ENCODE peak calls at places on chromosomes 4 and X, in nine cellular contexts. G is pons, A is T follicular helper cell, Z is HCEC 1CT, F is NAMALWA, B is glutamatergic neuron, K is PC-3, V is NCI-H510A treated with DMSO at 0.1 percent for 48 hours, Y is substantia nigra. W is an unnamed sample.

GRCh38 chr4:36439556-36439955 is 158.1 kb downstream of the DTHD1 start:
- DNase-seq in G (no peak), A (no peak), Z (no peak), F (no peak), B (no peak), K (no peak), V (no peak), Y (no peak), W (no peak)

GRCh38 chrX:129876734-129877395 is 29.1 kb upstream of the UTP14A start:
- DNase-seq in G (no peak), A (no peak), Z (peak), F (peak), B (no peak), K (peak), V (peak), Y (no peak), W (no peak)

GRCh38 chr4:3724319-3725231 is 41.6 kb upstream of the ADRA2C start:
- DNase-seq in G (no peak), A (no peak), Z (no peak), F (no peak), B (no peak), K (no peak), V (no peak), Y (no peak), W (no peak)

GRCh38 chr4:80912350-80912749 is 118.2 kb upstream of the BMP3 start:
- DNase-seq in G (no peak), A (no peak), Z (no peak), F (no peak), B (no peak), K (no peak), V (no peak), Y (no peak), W (no peak)

GRCh38 chrX:71871367-71871766 is 39.3 kb upstream of the NHSL2 start:
- DNase-seq in G (no peak), A (no peak), Z (no peak), F (no peak), B (no peak), K (peak), V (no peak), Y (no peak), W (peak)

GRCh38 chr4:184263910-184264732 is 46.4 kb upstream of the ENPP6 start:
- DNase-seq in G (peak), A (peak), Z (peak), F (peak), B (peak), K (peak), V (peak), Y (peak), W (peak)

GRCh38 chr4:44771789-44772188 is 45.4 kb upstream of the GNPDA2 start:
- DNase-seq in G (no peak), A (no peak), Z (no peak), F (no peak), B (no peak), K (no peak), V (no peak), Y (no peak), W (no peak)

GRCh38 chr4:16418814-16419213 is 192.5 kb upstream of the TAPT1 start:
- DNase-seq in G (peak), A (no peak), Z (peak), F (no peak), B (no peak), K (peak), V (no peak), Y (no peak), W (no peak)

GRCh38 chrX:29948653-29949052 is 266.7 kb upstream of the MAGEB2 start:
- DNase-seq in G (no peak), A (no peak), Z (peak), F (no peak), B (no peak), K (peak), V (no peak), Y (no peak), W (no peak)

GRCh38 chrX:111823068-111823467 is 52.9 kb upstream of the TRPC5OS start:
- DNase-seq in G (no peak), A (no peak), Z (no peak), F (peak), B (peak), K (peak), V (no peak), Y (no peak), W (no peak)

GRCh38 chrX:133482345-133483041 is 67.2 kb upstream of the GPC4 start:
- DNase-seq in G (no peak), A (no peak), Z (no peak), F (no peak), B (no peak), K (peak), V (no peak), Y (no peak), W (no peak)

GRCh38 chr4:88018471-88018870 is 11.0 kb downstream of the PKD2 start:
- DNase-seq in G (no peak), A (no peak), Z (peak), F (no peak), B (no peak), K (no peak), V (no peak), Y (no peak), W (peak)

GRCh38 chr4:89556596-89557305 is 249.2 kb upstream of the GPRIN3 start:
- DNase-seq in G (no peak), A (no peak), Z (peak), F (no peak), B (no peak), K (no peak), V (no peak), Y (no peak), W (no peak)

GRCh38 chr4:30802622-30803323 is 82.6 kb downstream of the PCDH7 start:
- DNase-seq in G (peak), A (no peak), Z (peak), F (no peak), B (no peak), K (peak), V (no peak), Y (no peak), W (no peak)